ENCODE peak calls at places on chromosomes 2 and 18, in four cellular contexts. W is left ventricle myocardium inferior, J is HCT116, L is OCI-LY7. Z is an unnamed sample.
A peak's percentile ranks its signal among the peaks of the same experiment; 100 is the strongest.

GRCh38 chr18:616380-616995 is 19.7 kb downstream of the CLUL1 start:
- DNase-seq in W (no peak), J (peak; percentile 35), L (peak; percentile 46), Z (no peak)

GRCh38 chr2:169107645-169108044 is 38.3 kb downstream of the DHRS9 start:
- DNase-seq in W (no peak), J (no peak), L (peak; percentile 62), Z (peak; percentile 44)

GRCh38 chr2:233124449-233125080 is 64.4 kb downstream of the INPP5D start:
- DNase-seq in W (no peak), L (peak; percentile 86), J (no peak), Z (no peak)

GRCh38 chr2:108447947-108448677 is 894 bp upstream of the GCC2 start:
- DNase-seq in L (no peak), W (no peak), J (no peak), Z (no peak)

GRCh38 chr2:55096586-55096985 is 46.3 kb upstream of the RTN4 start:
- DNase-seq in W (no peak), L (no peak), J (no peak), Z (no peak)

GRCh38 chr2:237073552-237073951 is 12.1 kb upstream of the COPS8 start:
- DNase-seq in W (no peak), J (no peak), L (no peak), Z (no peak)

GRCh38 chr18:22408059-22408458 is 9.7 kb downstream of the CTAGE1 start:
- DNase-seq in J (no peak), W (no peak), L (peak; percentile 1), Z (no peak)

GRCh38 chr2:86032861-86033595 is 72.7 kb downstream of the POLR1A start:
- DNase-seq in J (no peak), L (no peak), W (no peak), Z (no peak)

GRCh38 chr18:46001074-46001473 is 33.9 kb upstream of the EPG5 start:
- DNase-seq in W (no peak), L (no peak), J (no peak), Z (no peak)

GRCh38 chr2:130823886-130824491 is 12.7 kb upstream of the ARHGEF4 start:
- DNase-seq in L (no peak), J (no peak), W (no peak), Z (no peak)

GRCh38 chr2:2850891-2851290 is 519.8 kb upstream of the MYT1L start:
- DNase-seq in L (no peak), J (no peak), W (no peak), Z (no peak)

GRCh38 chr2:101435011-101435862 is 39.7 kb downstream of the RFX8 start:
- DNase-seq in J (no peak), L (no peak), W (no peak), Z (no peak)

GRCh38 chr2:6913415-6914157 is 3.6 kb upstream of the RNF144A start:
- DNase-seq in L (no peak), J (no peak), W (no peak), Z (peak; percentile 39)

GRCh38 chr2:1995987-1996386 is 251.7 kb upstream of the PXDN start:
- DNase-seq in L (no peak), W (no peak), J (no peak), Z (no peak)

GRCh38 chr2:17355608-17356329 is 162.5 kb downstream of the RAD51AP2 start:
- DNase-seq in L (no peak), W (no peak), J (no peak), Z (no peak)

GRCh38 chr2:86256300-86256699 is 57.0 kb downstream of the MRPL35 start:
- DNase-seq in J (no peak), W (no peak), L (no peak), Z (no peak)

GRCh38 chr2:180258041-180258537 is 251.0 kb upstream of the CWC22 start:
- DNase-seq in L (no peak), W (no peak), J (no peak), Z (no peak)

GRCh38 chr18:35524236-35524635 is 26.5 kb upstream of the INO80C start:
- DNase-seq in L (no peak), J (no peak), W (no peak), Z (no peak)

GRCh38 chr18:34650121-34650545 is 60.0 kb upstream of the DTNA start:
- DNase-seq in W (no peak), L (peak; percentile 47), J (no peak), Z (no peak)

GRCh38 chr2:43676322-43677050 is at the start of gene C1GALT1C1L:
- DNase-seq in L (no peak), W (peak; percentile 74), J (no peak), Z (peak; percentile 5)

GRCh38 chr2:64453710-64454315 is at the start of gene LGALSL:
- DNase-seq in L (peak; percentile 51), W (peak; percentile 78), J (peak; percentile 49), Z (no peak)

GRCh38 chr18:62398291-62398690 is 73.2 kb downstream of the TNFRSF11A start:
- DNase-seq in L (no peak), W (no peak), J (no peak), Z (no peak)

GRCh38 chr2:242034138-242034537 is 164.6 kb downstream of the RTP5 start:
- DNase-seq in J (no peak), W (no peak), L (no peak), Z (no peak)

GRCh38 chr18:23927821-23928746 is 86.5 kb upstream of the TTC39C start:
- DNase-seq in L (no peak), W (no peak), J (no peak), Z (no peak)

GRCh38 chr18:50083708-50084107 is 111.2 kb downstream of the MYO5B start:
- DNase-seq in J (no peak), L (no peak), W (no peak), Z (no peak)

GRCh38 chr2:240423788-240424191 is 11.7 kb upstream of the GPC1 start:
- DNase-seq in W (peak; percentile 3), L (no peak), J (no peak), Z (peak; percentile 3)

DNA sequence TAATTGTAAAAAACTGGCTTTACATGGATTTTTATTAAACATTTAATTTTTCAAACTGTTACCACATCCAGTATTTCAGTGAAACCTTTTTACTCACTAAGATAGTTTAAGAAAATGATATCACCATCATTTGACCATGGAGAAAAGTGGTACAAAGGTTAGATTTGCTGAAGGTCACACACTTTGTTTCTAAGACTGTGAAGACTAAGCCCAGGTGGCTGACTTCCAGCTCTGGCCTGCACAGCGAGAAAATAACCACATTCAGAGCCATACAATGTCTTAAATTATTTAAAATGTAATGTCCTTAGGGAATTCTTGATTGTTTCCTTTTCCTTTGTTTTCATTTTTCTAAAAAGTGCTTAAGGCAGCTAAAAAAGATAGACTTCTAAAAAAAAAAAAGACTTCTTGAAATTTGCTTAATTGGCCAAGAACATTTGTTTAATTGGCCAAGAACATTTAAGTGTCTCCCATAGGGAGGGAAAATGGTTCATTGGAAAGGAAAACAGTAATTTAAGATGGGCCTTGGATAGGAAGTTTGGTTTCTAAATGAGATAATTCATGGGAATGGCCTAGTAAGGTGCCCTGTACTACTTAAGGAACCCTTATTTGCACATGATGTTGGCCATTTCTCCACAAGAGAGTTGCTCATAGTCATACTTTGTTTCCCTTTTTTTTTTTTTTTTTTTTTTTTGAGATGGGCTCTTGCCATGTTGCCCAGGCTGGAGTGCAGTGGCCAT is 45.2 kb downstream of the CYP1B1 start:
- DNase-seq in L (no peak), J (no peak), W (no peak), Z (no peak)
- H3K4me1 ChIP-seq in L (no peaks in the 10 kb centered on the region), J (no peaks in the 10 kb centered on the region), W (peaks cover 11% of the 10 kb centered on the region), Z (no peaks in the 10 kb centered on the region)

GRCh38 chr2:207978177-207978576 is 47.1 kb downstream of the PLEKHM3 start:
- DNase-seq in W (no peak), J (no peak), L (no peak), Z (no peak)

GRCh38 chr2:207974214-207974600 is 51.1 kb downstream of the PLEKHM3 start:
- DNase-seq in L (no peak), W (no peak), J (no peak), Z (no peak)

GRCh38 chr2:207970825-207971142 is 54.5 kb downstream of the PLEKHM3 start:
- DNase-seq in L (no peak), J (no peak), W (no peak), Z (no peak)

GRCh38 chr2:207970138-207970824 is 55.0 kb downstream of the PLEKHM3 start:
- DNase-seq in J (no peak), L (no peak), W (no peak), Z (no peak)

GRCh38 chr2:207975910-207976309 is 49.4 kb downstream of the PLEKHM3 start:
- DNase-seq in J (no peak), L (no peak), W (no peak), Z (no peak)
- H3K27ac ChIP-seq in J (no peak overlapping the region), L (no peak overlapping the region), W (no peak overlapping the region), Z (no peak overlapping the region)

GRCh38 chr2:164430166-164430783 is 191.0 kb downstream of the GRB14 start:
- DNase-seq in L (peak; percentile 19), J (peak; percentile 23), W (no peak), Z (no peak)
- TF ChIP-seq CTCF in L (peak; percentile 81), J (peak; percentile 38), W (peak; percentile 69), Z (no peak)

GRCh38 chr2:239264838-239265651 is 135.8 kb downstream of the HDAC4 start:
- DNase-seq in L (peak; percentile 38), W (no peak), J (peak; percentile 56), Z (peak; percentile 70)

GRCh38 chr2:239266779-239267410 is 133.9 kb downstream of the HDAC4 start:
- DNase-seq in J (no peak), W (no peak), L (peak; percentile 12), Z (peak; percentile 62)

GRCh38 chr2:239266436-239266770 is 134.4 kb downstream of the HDAC4 start:
- DNase-seq in J (no peak), W (no peak), L (no peak), Z (no peak)

GRCh38 chr2:239267411-239267941 is 133.3 kb downstream of the HDAC4 start:
- DNase-seq in W (no peak), J (peak; percentile 53), L (peak; percentile 91), Z (peak; percentile 87)

GRCh38 chr2:239265681-239266435 is 135.0 kb downstream of the HDAC4 start:
- DNase-seq in J (no peak), L (no peak), W (no peak), Z (no peak)
- H3K4me1 ChIP-seq in J (peaks cover 74% of the 10 kb centered on the region), L (peaks cover 35% of the 10 kb centered on the region), W (peaks cover 84% of the 10 kb centered on the region), Z (peaks cover 74% of the 10 kb centered on the region)

GRCh38 chr2:171348056-171348455 is 85.7 kb downstream of the METTL8 start:
- DNase-seq in J (no peak), L (no peak), W (no peak), Z (no peak)
- H3K27ac ChIP-seq in J (peak overlapping the region; percentile 5), L (peak overlapping the region; percentile 48), W (peak overlapping the region; percentile 64), Z (no peak overlapping the region)

GRCh38 chr2:138782378-138782777 is 2.2 kb upstream of the NXPH2 start:
- DNase-seq in L (no peak), W (no peak), J (no peak), Z (no peak)

DNA sequence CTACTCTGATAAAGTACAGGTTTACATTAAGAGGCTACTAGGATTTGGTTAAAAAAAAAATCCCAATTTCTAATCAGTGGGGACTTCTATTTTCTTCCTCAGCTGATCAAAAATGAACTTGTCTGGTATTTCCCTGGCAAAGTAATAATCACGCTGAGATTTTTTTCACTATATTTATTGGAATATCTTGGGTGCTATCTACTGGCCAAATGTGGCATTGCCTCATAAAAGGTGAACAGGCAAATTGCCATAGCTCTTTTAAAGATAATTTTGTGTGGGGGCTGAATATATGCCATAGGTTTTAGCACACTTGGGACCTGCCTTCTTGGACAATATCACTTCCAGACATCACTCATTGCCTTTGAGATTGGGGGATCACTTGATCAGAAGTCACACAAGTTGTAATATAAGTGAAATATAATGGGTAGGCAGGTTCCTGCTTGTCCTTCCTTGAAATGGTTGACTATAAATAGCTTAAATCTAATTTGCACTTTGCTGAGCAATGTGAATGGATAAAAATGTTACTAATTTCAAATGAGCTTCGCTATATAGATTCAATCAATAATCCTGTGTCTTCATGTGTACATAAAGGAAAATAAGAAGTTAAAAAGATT is 7.0 kb upstream of the NXPH2 start:
- DNase-seq in L (peak; percentile 33), W (no peak), J (peak; percentile 31), Z (no peak)
- TF ChIP-seq CTCF in L (peak; percentile 86), W (peak; percentile 79), J (peak; percentile 72), Z (peak; percentile 48)

Z was measured in CD8-positive, alpha-beta T cell.